ENCODE peak calls at places on chromosomes 12 and 14, in four cellular contexts. P is HCT116, G is K562, S is HepG2. M is an unnamed sample.

GRCh38 chr12:69688496-69689427 is 10.3 kb downstream of the BEST3 start:
- DNase-seq in G (peak; percentile 30), S (peak; percentile 44), P (peak; percentile 80), M (peak; percentile 64)

GRCh38 chr12:117761528-117762100 is 207.2 kb downstream of the KSR2 start:
- DNase-seq in P (no peak), G (no peak), S (no peak), M (no peak)

GRCh38 chr14:103512701-103513611 is 9.7 kb downstream of the CKB start:
- DNase-seq in G (no peak), S (no peak), P (no peak), M (no peak)

GRCh38 chr14:89186850-89187376 is 230.1 kb downstream of the FOXN3 start:
- DNase-seq in P (no peak), S (no peak), G (no peak), M (no peak)

GRCh38 chr14:100031506-100032281 is 33.5 kb upstream of the EVL start:
- DNase-seq in S (no peak), P (peak; percentile 71), G (no peak), M (peak; percentile 81)

GRCh38 chr12:106189341-106189740 is 50.6 kb upstream of the NUAK1 start:
- DNase-seq in S (no peak), G (no peak), P (no peak), M (no peak)

GRCh38 chr12:128059621-128060370 is 207.2 kb upstream of the TMEM132C start:
- DNase-seq in P (no peak), S (no peak), G (no peak), M (no peak)

GRCh38 chr14:102826751-102827675 is 49.8 kb downstream of the TRAF3 start:
- DNase-seq in S (no peak), G (no peak), P (no peak), M (no peak)

GRCh38 chr12:26195250-26195640 is at the start of gene SSPN:
- DNase-seq in P (no peak), S (no peak), G (no peak), M (peak; percentile 35)

GRCh38 chr14:70116278-70116677 is 72.5 kb downstream of the SLC8A3 start:
- DNase-seq in P (no peak), G (no peak), S (no peak), M (no peak)

GRCh38 chr14:100072783-100073346 is 7.6 kb downstream of the EVL start:
- DNase-seq in G (peak; percentile 30), S (no peak), P (peak; percentile 13), M (no peak)

GRCh38 chr14:72909163-72909562 is 15.3 kb upstream of the DPF3 start:
- DNase-seq in S (no peak), P (no peak), G (no peak), M (no peak)

GRCh38 chr14:21300892-21301291 is 21.0 kb downstream of the RPGRIP1 start:
- DNase-seq in S (no peak), G (no peak), P (no peak), M (no peak)

DNA sequence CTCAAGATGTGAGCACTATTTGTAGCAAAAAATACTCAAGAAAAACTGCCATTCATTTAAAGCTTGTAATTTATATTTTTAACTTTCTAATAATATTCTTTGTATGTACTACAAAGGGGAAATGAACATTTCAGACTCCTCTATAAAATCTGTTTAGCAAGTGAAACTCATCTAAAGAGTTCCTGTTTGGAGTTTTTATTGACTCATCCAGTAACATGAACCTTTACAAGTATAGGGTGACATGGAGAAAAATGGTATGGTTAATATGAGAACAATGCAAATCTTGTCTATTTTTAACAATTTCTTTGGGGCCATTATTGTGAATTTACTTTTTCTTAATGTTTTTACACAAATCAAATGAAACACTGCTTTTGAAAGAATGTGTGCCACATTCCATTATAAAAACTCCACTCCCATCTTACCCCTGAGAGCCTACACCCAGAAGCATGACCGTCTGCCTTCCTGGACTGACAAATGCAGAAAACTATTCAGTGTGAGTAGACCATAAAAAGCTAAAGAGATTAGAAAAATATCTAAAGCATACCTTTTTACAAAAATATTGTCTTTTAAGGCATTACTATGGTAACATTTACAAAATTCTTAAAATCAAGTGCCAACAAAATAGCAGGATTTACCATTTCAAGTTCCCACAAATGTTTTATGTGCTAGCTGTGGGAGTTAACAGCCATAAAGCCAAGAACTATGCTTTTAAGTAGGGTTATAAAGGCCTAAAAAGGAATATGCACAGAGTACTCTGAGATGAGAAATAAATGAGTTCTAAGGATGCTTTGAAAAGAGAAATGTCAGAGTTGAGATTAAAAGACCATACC is 144.0 kb downstream of the ADAMTS20 start:
- DNase-seq in G (no peak), S (no peak), P (no peak), M (no peak)
- TF ChIP-seq SIN3A in G (no peak), S (no peak), P (no peak), M (no peak)

DNA sequence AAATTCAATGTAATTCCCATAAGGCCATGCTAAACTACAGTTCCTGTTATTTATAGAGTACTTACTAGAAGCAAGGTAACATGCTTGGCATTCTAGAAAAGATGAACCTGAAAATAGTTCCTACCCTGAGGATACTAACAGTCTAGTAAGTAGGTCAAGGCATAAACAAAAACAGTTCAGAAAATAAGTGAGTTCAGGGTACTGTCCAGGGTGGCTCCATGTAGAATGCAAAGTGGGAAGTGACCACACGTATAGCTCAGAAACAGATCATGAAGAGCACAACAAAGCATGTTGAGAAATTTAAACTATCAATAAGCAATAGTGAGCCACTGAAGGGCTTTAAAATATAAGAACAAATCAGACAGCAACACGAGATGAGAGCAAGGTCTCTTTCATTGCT is 2.3 kb downstream of the TMED10 start:
- DNase-seq in P (no peak), S (no peak), G (no peak), M (no peak)
- TF ChIP-seq POLR2AphosphoS5 in P (no peak), S (no peak), G (no peak), M (no peak)

GRCh38 chr12:56158926-56159461 is 835 bp downstream of the MYL6 start:
- DNase-seq in P (no peak), G (no peak), S (peak; percentile 70), M (no peak)

GRCh38 chr12:56159482-56160105 is 1.4 kb downstream of the MYL6 start:
- DNase-seq in G (no peak), S (no peak), P (no peak), M (no peak)

GRCh38 chr12:56160894-56161667 is 2.9 kb downstream of the MYL6 start:
- DNase-seq in P (no peak), G (no peak), S (no peak), M (no peak)

GRCh38 chr12:56161677-56162351 is 3.7 kb downstream of the MYL6 start:
- DNase-seq in G (no peak), S (no peak), P (no peak), M (no peak)

GRCh38 chr12:56160160-56160763 is 2.1 kb downstream of the MYL6 start:
- DNase-seq in P (no peak), S (no peak), G (no peak), M (no peak)
- TF ChIP-seq SIN3A in P (no peak), S (no peak), G (no peak), M (no peak)

DNA sequence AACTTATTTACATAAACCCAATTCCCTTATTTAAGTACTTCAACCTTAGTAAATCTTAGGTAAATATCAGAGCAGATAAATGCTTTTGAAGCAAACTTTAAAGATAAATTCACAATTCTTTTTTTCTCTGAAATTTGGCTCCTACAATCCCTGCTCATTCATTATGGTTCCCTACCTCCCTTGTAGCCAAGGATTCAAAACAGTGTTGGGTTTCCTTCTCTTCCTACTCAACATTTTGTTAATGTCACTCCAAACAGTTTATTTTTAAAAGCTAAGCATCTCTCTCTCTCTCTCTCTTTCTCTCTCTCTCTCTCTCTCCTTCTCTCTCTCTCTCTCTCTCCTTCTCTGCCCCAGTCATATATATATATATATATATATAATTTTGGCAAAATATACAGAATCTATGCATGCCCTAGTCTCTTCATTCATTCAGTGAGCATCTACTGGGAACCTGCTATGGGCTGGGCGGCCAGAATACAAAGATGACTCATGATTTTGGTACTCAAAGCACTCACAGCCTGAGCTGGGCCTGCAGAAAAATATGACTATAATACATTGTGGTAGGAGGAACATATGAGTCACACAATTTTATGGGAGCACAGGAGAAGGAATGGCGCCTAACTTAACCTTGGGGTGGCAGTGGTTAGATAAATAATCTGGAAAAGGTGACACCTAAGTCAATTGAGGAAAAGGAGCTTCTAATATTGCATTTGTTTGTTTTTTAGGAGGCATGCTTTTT is 123.7 kb upstream of the DHRS4 start:
- DNase-seq in P (peak; percentile 93), S (peak; percentile 81), G (no peak), M (peak; percentile 78)
- TF ChIP-seq POLR2AphosphoS5 in P (peak; percentile 45), S (no peak), G (no peak), M (peak; percentile 45)

GRCh38 chr12:108855284-108856169 is 1.9 kb downstream of the SSH1 start:
- DNase-seq in G (peak; percentile 73), S (peak; percentile 43), P (no peak), M (no peak)
- TF ChIP-seq SIN3A in G (no peak), S (no peak), P (no peak), M (no peak)

GRCh38 chr12:21940549-21940948 is 677 bp downstream of the ABCC9 start:
- DNase-seq in S (no peak), G (no peak), P (no peak), M (no peak)

GRCh38 chr12:21938879-21939278 is 2.3 kb downstream of the ABCC9 start:
- DNase-seq in S (no peak), G (no peak), P (no peak), M (no peak)

GRCh38 chr12:21940972-21941521 is at the start of gene ABCC9:
- DNase-seq in P (no peak), S (no peak), G (peak; percentile 4), M (no peak)

GRCh38 chr12:21941522-21942376 is 523 bp upstream of the ABCC9 start:
- DNase-seq in P (no peak), S (no peak), G (no peak), M (no peak)

GRCh38 chr12:21939435-21939834 is 1.8 kb downstream of the ABCC9 start:
- DNase-seq in S (no peak), G (no peak), P (no peak), M (no peak)
- TF ChIP-seq POLR2AphosphoS5 in S (no peak), G (no peak), P (no peak), M (no peak)

GRCh38 chr12:124548854-124549378 is 18.5 kb downstream of the NCOR2 start:
- DNase-seq in S (no peak), P (no peak), G (no peak), M (no peak)
- TF ChIP-seq SIN3A in S (no peak), P (no peak), G (no peak), M (no peak)

GRCh38 chr12:79547735-79548347 is 142.9 kb downstream of the PAWR start:
- DNase-seq in S (peak; percentile 91), G (peak; percentile 11), P (peak; percentile 34), M (peak; percentile 80)
- TF ChIP-seq POLR2AphosphoS5 in S (no peak), G (no peak), P (no peak), M (peak; percentile 31)

DNA sequence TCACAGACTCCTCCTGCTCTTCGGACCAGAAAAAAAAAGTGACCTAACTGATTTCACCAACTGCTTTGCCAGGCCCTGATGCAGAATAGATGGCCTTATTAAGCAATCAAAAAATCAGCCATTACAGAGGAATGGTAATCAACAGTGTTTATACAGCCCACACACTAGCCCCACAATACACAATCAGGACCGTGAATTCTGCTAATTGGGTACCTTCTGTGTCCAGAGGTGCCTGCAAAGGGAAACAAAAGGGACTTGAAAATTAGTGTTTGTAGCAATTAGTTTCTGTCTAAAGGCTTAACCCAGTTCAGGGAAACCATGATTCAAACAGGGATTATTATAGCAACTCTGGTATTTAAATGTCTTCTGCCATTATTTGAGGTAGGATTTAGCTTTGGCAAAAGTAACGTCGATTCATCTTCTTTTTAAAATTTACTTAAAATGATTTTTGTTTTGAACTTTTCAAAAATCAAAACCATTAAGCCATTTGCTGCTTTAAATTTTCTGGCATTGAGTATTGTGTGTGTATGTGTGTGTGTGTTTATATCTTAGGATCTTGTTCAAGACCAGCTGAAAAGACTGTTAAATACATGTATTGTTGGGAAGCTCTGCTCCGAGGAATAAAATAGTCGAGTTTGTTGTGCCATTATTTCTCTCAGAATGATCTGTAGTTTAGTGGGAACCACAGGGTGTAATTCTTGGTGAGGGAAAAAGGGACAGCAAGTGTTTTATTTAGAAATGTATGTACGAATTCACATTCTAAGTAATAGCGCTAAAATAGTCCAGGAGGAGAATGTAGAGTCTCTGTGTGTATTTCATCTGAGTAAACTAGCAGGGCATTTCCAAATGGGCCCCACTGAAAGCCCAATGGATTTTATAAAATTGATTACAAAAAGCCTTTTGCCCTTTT is 156.1 kb downstream of the PTCSC3 start:
- DNase-seq in P (no peak), G (no peak), S (no peak), M (no peak)
- TF ChIP-seq SIN3A in P (no peak), G (no peak), S (no peak), M (no peak)